ENCODE peak calls at places on chromosome 12, in ten cellular contexts. P is Panc1, Q is AG09309, H is HFF-Myc, F is heart left ventricle, T is C1 segment of cervical spinal cord, Y is nephron progenitor cell, J is occipital lobe, B is right atrium auricular region, W is activated gamma-delta T cell. D is an unnamed sample.

GRCh38 chr12:104957388-104958008 is 592 bp downstream of the SLC41A2 start:
- DNase-seq in Y (no peak), J (no peak), P (no peak), H (no peak), Q (no peak), F (no peak), T (no peak), W (no peak), B (no peak), D (no peak)

GRCh38 chr12:90237841-90238240 is 529.2 kb upstream of the ATP2B1 start:
- DNase-seq in J (no peak), F (no peak), P (no peak), W (no peak), Y (no peak), T (no peak), Q (no peak), B (no peak), H (no peak), D (no peak)

GRCh38 chr12:103771466-103771865 is 69.6 kb downstream of the NT5DC3 start:
- DNase-seq in Q (no peak), Y (peak; percentile 37), P (no peak), F (no peak), B (no peak), W (no peak), T (no peak), H (no peak), J (no peak), D (no peak)

GRCh38 chr12:132320767-132321211 is 8.6 kb downstream of the GALNT9 start:
- DNase-seq in H (no peak), P (no peak), T (no peak), Y (no peak), W (no peak), J (no peak), B (no peak), Q (no peak), F (no peak), D (no peak)

GRCh38 chr12:101238806-101239329 is 28.8 kb upstream of the SLC5A8 start:
- DNase-seq in J (no peak), B (no peak), T (no peak), W (no peak), Q (no peak), Y (no peak), P (no peak), F (no peak), H (no peak), D (no peak)

GRCh38 chr12:128079-128478 is 61.5 kb downstream of the IQSEC3 start:
- DNase-seq in B (no peak), T (no peak), Q (no peak), H (no peak), W (no peak), J (no peak), F (no peak), Y (no peak), P (no peak), D (no peak)

GRCh38 chr12:108063192-108063591 is 65.9 kb upstream of the WSCD2 start:
- DNase-seq in Q (no peak), W (no peak), Y (no peak), H (no peak), F (no peak), T (no peak), P (peak; percentile 0), B (no peak), J (no peak), D (no peak)

GRCh38 chr12:123690191-123690840 is 19.4 kb downstream of the TCTN2 start:
- DNase-seq in Y (no peak), J (no peak), T (no peak), P (no peak), Q (no peak), F (no peak), H (no peak), W (no peak), B (no peak), D (no peak)

GRCh38 chr12:13183621-13184020 is 12.9 kb upstream of the EMP1 start:
- DNase-seq in J (no peak), T (no peak), B (no peak), W (no peak), P (no peak), F (no peak), Y (no peak), Q (no peak), H (no peak), D (no peak)

GRCh38 chr12:119425623-119426022 is 91.1 kb downstream of the CCDC60 start:
- DNase-seq in J (no peak), Q (no peak), P (no peak), T (no peak), F (no peak), H (no peak), W (no peak), Y (no peak), B (no peak), D (no peak)

GRCh38 chr12:85367886-85368385 is 87.9 kb downstream of the ALX1 start:
- DNase-seq in Q (no peak), W (no peak), B (no peak), J (no peak), T (no peak), P (no peak), F (no peak), Y (no peak), H (no peak), D (no peak)

GRCh38 chr12:43980627-43981191 is 144.8 kb downstream of the TMEM117 start:
- DNase-seq in H (no peak), Q (no peak), T (no peak), J (no peak), W (no peak), B (no peak), P (no peak), Y (no peak), F (no peak), D (no peak)

GRCh38 chr12:107119091-107119490 is 25.7 kb upstream of the CRY1 start:
- DNase-seq in Y (no peak), H (no peak), F (no peak), W (no peak), J (no peak), B (no peak), T (no peak), P (no peak), Q (no peak), D (no peak)

GRCh38 chr12:24617471-24617870 is 331.4 kb downstream of the BCAT1 start:
- DNase-seq in F (no peak), B (no peak), Q (no peak), T (no peak), P (no peak), Y (no peak), W (no peak), H (no peak), J (no peak), D (no peak)

GRCh38 chr12:104659058-104659457 is 202.3 kb downstream of the CHST11 start:
- DNase-seq in Y (no peak), H (no peak), F (no peak), T (no peak), Q (no peak), J (no peak), P (no peak), W (no peak), B (no peak), D (no peak)

GRCh38 chr12:50536831-50537537 is 32.2 kb downstream of the DIP2B start:
- DNase-seq in W (no peak), F (no peak), Q (no peak), Y (no peak), H (no peak), B (no peak), J (no peak), P (no peak), T (no peak), D (no peak)

GRCh38 chr12:108187831-108188230 is 58.7 kb downstream of the WSCD2 start:
- DNase-seq in H (no peak), P (no peak), W (no peak), B (no peak), Y (no peak), F (no peak), Q (no peak), T (no peak), J (no peak), D (no peak)

GRCh38 chr12:4027412-4027811 is 154.2 kb upstream of the PARP11 start:
- DNase-seq in H (no peak), Y (no peak), Q (no peak), J (no peak), B (no peak), F (no peak), T (no peak), P (no peak), W (no peak), D (no peak)

GRCh38 chr12:76318773-76319594 is 29.2 kb downstream of the BBS10 start:
- DNase-seq in W (no peak), T (no peak), B (no peak), Y (no peak), H (no peak), J (no peak), P (no peak), Q (no peak), F (no peak), D (no peak)

GRCh38 chr12:53533476-53533875 is 26.2 kb upstream of the NPFF start:
- DNase-seq in B (no peak), Q (no peak), H (no peak), Y (no peak), P (no peak), F (no peak), T (no peak), W (no peak), J (no peak), D (peak; percentile 18)

GRCh38 chr12:89679631-89680030 is 29.0 kb downstream of the ATP2B1 start:
- DNase-seq in J (no peak), P (no peak), H (no peak), B (no peak), Q (no peak), F (no peak), W (no peak), Y (no peak), T (no peak), D (no peak)

GRCh38 chr12:21073822-21074460 is 57.1 kb upstream of the SLCO1B1 start:
- DNase-seq in H (no peak), T (no peak), B (no peak), Y (no peak), W (no peak), P (no peak), Q (peak; percentile 17), J (no peak), F (no peak), D (no peak)

GRCh38 chr12:104136577-104136976 is 1.4 kb downstream of the NFYB start:
- DNase-seq in P (no peak), F (no peak), Q (no peak), B (no peak), Y (no peak), T (no peak), W (no peak), H (no peak), J (no peak), D (no peak)